ENCODE peak calls at places on chromosomes 4 and X, in nine cellular contexts. One of them, this sample, is unnamed.

GRCh38 chr4:153987291-153987690 is 198.4 kb upstream of the SFRP2 start:
- DNase-seq in endothelial cell: no peak
- DNase-seq in GM13977: no peak
- DNase-seq in fibroblast of mammary gland: peak
- DNase-seq in AG04450: no peak
- DNase-seq in fibroblast of lung: peak
- DNase-seq in OCI-LY7: no peak
- DNase-seq in choroid plexus epithelial cell: peak
- DNase-seq in progenitor cell of endocrine pancreas: no peak
- DNase-seq in this sample: no peak

GRCh38 chr4:102868153-102868781 is 525 bp upstream of the CISD2 start:
- DNase-seq in endothelial cell: peak
- DNase-seq in GM13977: no peak
- DNase-seq in fibroblast of mammary gland: no peak
- DNase-seq in AG04450: no peak
- DNase-seq in fibroblast of lung: no peak
- DNase-seq in OCI-LY7: peak
- DNase-seq in choroid plexus epithelial cell: no peak
- DNase-seq in progenitor cell of endocrine pancreas: no peak
- DNase-seq in this sample: no peak

GRCh38 chr4:156556326-156556725 is 415.3 kb downstream of the PDGFC start:
- DNase-seq in endothelial cell: no peak
- DNase-seq in GM13977: no peak
- DNase-seq in fibroblast of mammary gland: no peak
- DNase-seq in AG04450: no peak
- DNase-seq in fibroblast of lung: peak
- DNase-seq in OCI-LY7: no peak
- DNase-seq in choroid plexus epithelial cell: no peak
- DNase-seq in progenitor cell of endocrine pancreas: no peak
- DNase-seq in this sample: no peak

GRCh38 chr4:917466-917865 is 14.7 kb downstream of the GAK start:
- DNase-seq in endothelial cell: no peak
- DNase-seq in GM13977: no peak
- DNase-seq in fibroblast of mammary gland: no peak
- DNase-seq in AG04450: no peak
- DNase-seq in fibroblast of lung: no peak
- DNase-seq in OCI-LY7: no peak
- DNase-seq in choroid plexus epithelial cell: no peak
- DNase-seq in progenitor cell of endocrine pancreas: no peak
- DNase-seq in this sample: no peak

GRCh38 chrX:8955521-8955920 is 78.4 kb downstream of the FAM9B start:
- DNase-seq in endothelial cell: no peak
- DNase-seq in GM13977: no peak
- DNase-seq in fibroblast of mammary gland: no peak
- DNase-seq in AG04450: no peak
- DNase-seq in fibroblast of lung: no peak
- DNase-seq in OCI-LY7: no peak
- DNase-seq in choroid plexus epithelial cell: no peak
- DNase-seq in progenitor cell of endocrine pancreas: no peak
- DNase-seq in this sample: no peak

GRCh38 chr4:48944659-48945290 is 38.2 kb upstream of the OCIAD2 start:
- DNase-seq in endothelial cell: peak
- DNase-seq in GM13977: peak
- DNase-seq in fibroblast of mammary gland: no peak
- DNase-seq in AG04450: no peak
- DNase-seq in fibroblast of lung: no peak
- DNase-seq in OCI-LY7: peak
- DNase-seq in choroid plexus epithelial cell: no peak
- DNase-seq in progenitor cell of endocrine pancreas: no peak
- DNase-seq in this sample: peak

GRCh38 chr4:177369372-177369771 is 59.7 kb downstream of the NEIL3 start:
- DNase-seq in endothelial cell: no peak
- DNase-seq in GM13977: no peak
- DNase-seq in fibroblast of mammary gland: peak
- DNase-seq in AG04450: peak
- DNase-seq in fibroblast of lung: peak
- DNase-seq in OCI-LY7: no peak
- DNase-seq in choroid plexus epithelial cell: peak
- DNase-seq in progenitor cell of endocrine pancreas: no peak
- DNase-seq in this sample: no peak

GRCh38 chrX:13254076-13254785 is 65.6 kb downstream of the ATXN3L start:
- DNase-seq in endothelial cell: no peak
- DNase-seq in GM13977: peak
- DNase-seq in fibroblast of mammary gland: peak
- DNase-seq in AG04450: no peak
- DNase-seq in fibroblast of lung: peak
- DNase-seq in OCI-LY7: peak
- DNase-seq in choroid plexus epithelial cell: peak
- DNase-seq in progenitor cell of endocrine pancreas: no peak
- DNase-seq in this sample: peak

GRCh38 chrX:13658602-13659001 is 5.7 kb downstream of the TCEANC start:
- DNase-seq in endothelial cell: no peak
- DNase-seq in GM13977: peak
- DNase-seq in fibroblast of mammary gland: peak
- DNase-seq in AG04450: no peak
- DNase-seq in fibroblast of lung: peak
- DNase-seq in OCI-LY7: peak
- DNase-seq in choroid plexus epithelial cell: peak
- DNase-seq in progenitor cell of endocrine pancreas: no peak
- DNase-seq in this sample: peak

GRCh38 chr4:122749704-122750454 is 17.4 kb downstream of the BBS12 start:
- DNase-seq in endothelial cell: no peak
- DNase-seq in GM13977: no peak
- DNase-seq in fibroblast of mammary gland: no peak
- DNase-seq in AG04450: no peak
- DNase-seq in fibroblast of lung: no peak
- DNase-seq in OCI-LY7: no peak
- DNase-seq in choroid plexus epithelial cell: no peak
- DNase-seq in progenitor cell of endocrine pancreas: no peak
- DNase-seq in this sample: no peak

GRCh38 chrX:85003655-85004244 is at the start of gene APOOL:
- DNase-seq in endothelial cell: peak
- DNase-seq in GM13977: peak
- DNase-seq in fibroblast of mammary gland: peak
- DNase-seq in AG04450: peak
- DNase-seq in fibroblast of lung: peak
- DNase-seq in OCI-LY7: peak
- DNase-seq in choroid plexus epithelial cell: peak
- DNase-seq in progenitor cell of endocrine pancreas: peak
- DNase-seq in this sample: peak

GRCh38 chr4:156584100-156584499 is 387.5 kb downstream of the PDGFC start:
- DNase-seq in endothelial cell: no peak
- DNase-seq in GM13977: no peak
- DNase-seq in fibroblast of mammary gland: no peak
- DNase-seq in AG04450: no peak
- DNase-seq in fibroblast of lung: peak
- DNase-seq in OCI-LY7: no peak
- DNase-seq in choroid plexus epithelial cell: no peak
- DNase-seq in progenitor cell of endocrine pancreas: no peak
- DNase-seq in this sample: no peak

GRCh38 chrX:11944486-11944885 is 186.4 kb downstream of the MSL3 start:
- DNase-seq in endothelial cell: peak
- DNase-seq in GM13977: peak
- DNase-seq in fibroblast of mammary gland: peak
- DNase-seq in AG04450: no peak
- DNase-seq in fibroblast of lung: peak
- DNase-seq in OCI-LY7: peak
- DNase-seq in choroid plexus epithelial cell: peak
- DNase-seq in progenitor cell of endocrine pancreas: peak
- DNase-seq in this sample: peak

GRCh38 chrX:63744850-63745249 is 40.2 kb downstream of the ARHGEF9 start:
- DNase-seq in endothelial cell: no peak
- DNase-seq in GM13977: no peak
- DNase-seq in fibroblast of mammary gland: no peak
- DNase-seq in AG04450: no peak
- DNase-seq in fibroblast of lung: no peak
- DNase-seq in OCI-LY7: no peak
- DNase-seq in choroid plexus epithelial cell: no peak
- DNase-seq in progenitor cell of endocrine pancreas: no peak
- DNase-seq in this sample: no peak

GRCh38 chrX:118530537-118530936 is 34.9 kb downstream of the DOCK11 start:
- DNase-seq in endothelial cell: no peak
- DNase-seq in GM13977: no peak
- DNase-seq in fibroblast of mammary gland: peak
- DNase-seq in AG04450: no peak
- DNase-seq in fibroblast of lung: peak
- DNase-seq in OCI-LY7: no peak
- DNase-seq in choroid plexus epithelial cell: peak
- DNase-seq in progenitor cell of endocrine pancreas: no peak
- DNase-seq in this sample: no peak

GRCh38 chr4:32073542-32073941 is 1353.4 kb downstream of the PCDH7 start:
- DNase-seq in endothelial cell: no peak
- DNase-seq in GM13977: no peak
- DNase-seq in fibroblast of mammary gland: no peak
- DNase-seq in AG04450: no peak
- DNase-seq in fibroblast of lung: no peak
- DNase-seq in OCI-LY7: no peak
- DNase-seq in choroid plexus epithelial cell: no peak
- DNase-seq in progenitor cell of endocrine pancreas: no peak
- DNase-seq in this sample: no peak

GRCh38 chrX:56783450-56783831 is 54.4 kb downstream of the NBDY start:
- DNase-seq in endothelial cell: no peak
- DNase-seq in GM13977: peak
- DNase-seq in fibroblast of mammary gland: peak
- DNase-seq in AG04450: no peak
- DNase-seq in fibroblast of lung: no peak
- DNase-seq in OCI-LY7: no peak
- DNase-seq in choroid plexus epithelial cell: no peak
- DNase-seq in progenitor cell of endocrine pancreas: no peak
- DNase-seq in this sample: no peak
- TF ChIP-seq CTCF in endothelial cell: no peak
- TF ChIP-seq CTCF in GM13977: peak
- TF ChIP-seq CTCF in fibroblast of mammary gland: peak
- TF ChIP-seq CTCF in AG04450: no peak
- TF ChIP-seq CTCF in fibroblast of lung: no peak
- TF ChIP-seq CTCF in OCI-LY7: no peak
- TF ChIP-seq CTCF in choroid plexus epithelial cell: no peak
- TF ChIP-seq CTCF in progenitor cell of endocrine pancreas: no peak
- TF ChIP-seq CTCF in this sample: no peak

GRCh38 chr4:186630128-186630527 is 74.8 kb upstream of the MTNR1A start:
- DNase-seq in endothelial cell: no peak
- DNase-seq in GM13977: no peak
- DNase-seq in fibroblast of mammary gland: no peak
- DNase-seq in AG04450: no peak
- DNase-seq in fibroblast of lung: no peak
- DNase-seq in OCI-LY7: no peak
- DNase-seq in choroid plexus epithelial cell: no peak
- DNase-seq in progenitor cell of endocrine pancreas: no peak
- DNase-seq in this sample: no peak
- TF ChIP-seq CTCF in endothelial cell: no peak
- TF ChIP-seq CTCF in GM13977: no peak
- TF ChIP-seq CTCF in fibroblast of mammary gland: no peak
- TF ChIP-seq CTCF in AG04450: no peak
- TF ChIP-seq CTCF in fibroblast of lung: no peak
- TF ChIP-seq CTCF in OCI-LY7: no peak
- TF ChIP-seq CTCF in choroid plexus epithelial cell: no peak
- TF ChIP-seq CTCF in progenitor cell of endocrine pancreas: no peak
- TF ChIP-seq CTCF in this sample: no peak

DNA sequence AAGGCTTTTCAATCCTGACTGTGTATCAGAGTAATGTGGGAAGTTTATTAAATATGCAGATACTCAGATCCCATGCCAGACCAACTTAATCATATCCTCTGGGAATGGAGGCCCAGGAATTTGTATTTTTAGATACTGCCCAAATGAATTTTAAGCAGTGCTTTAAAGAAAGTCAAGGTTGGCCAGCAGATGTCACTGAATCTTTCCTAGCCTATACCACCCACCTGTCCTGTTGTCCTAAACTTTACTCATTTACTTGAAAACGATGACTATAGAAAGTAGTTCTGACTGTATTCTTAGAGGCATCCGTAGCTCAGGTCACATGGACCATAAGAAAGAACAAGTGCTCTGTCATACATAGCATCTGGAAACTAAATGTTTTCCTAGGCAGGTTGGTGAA is 79.9 kb downstream of the AMOT start:
- DNase-seq in endothelial cell: no peak
- DNase-seq in GM13977: peak
- DNase-seq in fibroblast of mammary gland: peak
- DNase-seq in AG04450: no peak
- DNase-seq in fibroblast of lung: peak
- DNase-seq in OCI-LY7: peak
- DNase-seq in choroid plexus epithelial cell: no peak
- DNase-seq in progenitor cell of endocrine pancreas: no peak
- DNase-seq in this sample: no peak
- TF ChIP-seq CTCF in endothelial cell: no peak
- TF ChIP-seq CTCF in GM13977: peak
- TF ChIP-seq CTCF in fibroblast of mammary gland: no peak
- TF ChIP-seq CTCF in AG04450: peak
- TF ChIP-seq CTCF in fibroblast of lung: no peak
- TF ChIP-seq CTCF in OCI-LY7: peak
- TF ChIP-seq CTCF in choroid plexus epithelial cell: no peak
- TF ChIP-seq CTCF in progenitor cell of endocrine pancreas: no peak
- TF ChIP-seq CTCF in this sample: no peak

GRCh38 chr4:33381806-33382205 is 2661.6 kb downstream of the PCDH7 start:
- DNase-seq in endothelial cell: no peak
- DNase-seq in GM13977: no peak
- DNase-seq in fibroblast of mammary gland: no peak
- DNase-seq in AG04450: no peak
- DNase-seq in fibroblast of lung: no peak
- DNase-seq in OCI-LY7: no peak
- DNase-seq in choroid plexus epithelial cell: no peak
- DNase-seq in progenitor cell of endocrine pancreas: no peak
- DNase-seq in this sample: no peak

GRCh38 chr4:33390977-33391376 is 2670.8 kb downstream of the PCDH7 start:
- DNase-seq in endothelial cell: no peak
- DNase-seq in GM13977: no peak
- DNase-seq in fibroblast of mammary gland: no peak
- DNase-seq in AG04450: no peak
- DNase-seq in fibroblast of lung: no peak
- DNase-seq in OCI-LY7: no peak
- DNase-seq in choroid plexus epithelial cell: no peak
- DNase-seq in progenitor cell of endocrine pancreas: no peak
- DNase-seq in this sample: no peak

DNA sequence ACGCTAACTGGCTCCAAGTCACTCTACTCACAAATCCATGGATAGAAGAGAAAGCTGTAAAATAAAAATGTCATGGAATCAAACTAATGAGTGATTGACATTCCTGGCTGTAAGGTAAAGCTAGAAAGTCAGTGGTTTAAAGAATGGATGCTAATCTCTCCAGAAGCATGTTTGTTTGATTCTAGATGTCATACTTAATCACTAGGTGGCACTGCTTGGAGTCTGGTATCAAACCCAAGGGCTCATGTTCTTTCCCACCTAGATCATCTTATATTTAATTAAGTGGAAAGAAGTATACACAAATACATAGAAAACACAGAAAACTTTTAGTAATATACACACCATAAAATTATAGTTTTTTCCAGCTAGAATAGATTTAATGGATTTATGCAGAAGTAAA is 2666.6 kb downstream of the PCDH7 start:
- DNase-seq in endothelial cell: no peak
- DNase-seq in GM13977: peak
- DNase-seq in fibroblast of mammary gland: peak
- DNase-seq in AG04450: no peak
- DNase-seq in fibroblast of lung: no peak
- DNase-seq in OCI-LY7: no peak
- DNase-seq in choroid plexus epithelial cell: peak
- DNase-seq in progenitor cell of endocrine pancreas: no peak
- DNase-seq in this sample: no peak
- TF ChIP-seq CTCF in endothelial cell: no peak
- TF ChIP-seq CTCF in GM13977: peak
- TF ChIP-seq CTCF in fibroblast of mammary gland: peak
- TF ChIP-seq CTCF in AG04450: no peak
- TF ChIP-seq CTCF in fibroblast of lung: no peak
- TF ChIP-seq CTCF in OCI-LY7: peak
- TF ChIP-seq CTCF in choroid plexus epithelial cell: peak
- TF ChIP-seq CTCF in progenitor cell of endocrine pancreas: no peak
- TF ChIP-seq CTCF in this sample: no peak

GRCh38 chr4:124202106-124202505 is 510.4 kb downstream of the ANKRD50 start:
- DNase-seq in endothelial cell: no peak
- DNase-seq in GM13977: no peak
- DNase-seq in fibroblast of mammary gland: peak
- DNase-seq in AG04450: no peak
- DNase-seq in fibroblast of lung: peak
- DNase-seq in OCI-LY7: no peak
- DNase-seq in choroid plexus epithelial cell: peak
- DNase-seq in progenitor cell of endocrine pancreas: no peak
- DNase-seq in this sample: no peak
- TF ChIP-seq CTCF in endothelial cell: no peak
- TF ChIP-seq CTCF in GM13977: no peak
- TF ChIP-seq CTCF in fibroblast of mammary gland: peak
- TF ChIP-seq CTCF in AG04450: peak
- TF ChIP-seq CTCF in fibroblast of lung: peak
- TF ChIP-seq CTCF in OCI-LY7: no peak
- TF ChIP-seq CTCF in choroid plexus epithelial cell: peak
- TF ChIP-seq CTCF in progenitor cell of endocrine pancreas: no peak
- TF ChIP-seq CTCF in this sample: no peak